ENCODE peak calls at places on chromosomes 13 and 19, in five cellular contexts. T, V, M, U and P are unnamed samples.

GRCh38 chr19:7658219-7658686 is 10.6 kb upstream of the RETN start:
- DNase-seq in T (peak; percentile 72), V (peak; percentile 67), M (no peak), U (no peak), P (peak; percentile 92)

GRCh38 chr19:46495789-46496099 is at the start of gene PNMA8B:
- DNase-seq in T (peak; percentile 48), V (no peak), M (no peak), U (no peak), P (peak; percentile 70)

GRCh38 chr19:30692517-30692870 is 320.3 kb downstream of the ZNF536 start:
- DNase-seq in T (no peak), V (no peak), M (peak; percentile 31), U (no peak), P (no peak)

GRCh38 chr13:28609936-28610335 is 49.0 kb upstream of the POMP start:
- DNase-seq in T (no peak), V (no peak), M (no peak), U (no peak), P (no peak)

GRCh38 chr19:58345558-58345957 is 7.7 kb downstream of the A1BG start:
- DNase-seq in T (no peak), V (no peak), M (no peak), U (no peak), P (no peak)

GRCh38 chr19:58551123-58551497 is 3.8 kb downstream of the CHMP2A start:
- DNase-seq in T (no peak), V (no peak), M (no peak), U (peak; percentile 3), P (no peak)

GRCh38 chr19:34888091-34888490 is 38.6 kb upstream of the ZNF30 start:
- DNase-seq in T (no peak), V (no peak), M (no peak), U (no peak), P (no peak)

GRCh38 chr13:21077360-21078353 is 16.3 kb upstream of the LATS2 start:
- DNase-seq in T (no peak), V (no peak), M (no peak), U (peak; percentile 36), P (no peak)

GRCh38 chr13:20191311-20191901 is 1.3 kb downstream of the GJB2 start:
- DNase-seq in T (peak; percentile 62), V (no peak), M (no peak), U (no peak), P (no peak)

GRCh38 chr13:75384881-75385707 is 96.9 kb downstream of the TBC1D4 start:
- DNase-seq in T (no peak), V (no peak), M (no peak), U (peak; percentile 18), P (no peak)

GRCh38 chr13:85223883-85224656 is 575.1 kb downstream of the SLITRK6 start:
- DNase-seq in T (no peak), V (no peak), M (no peak), U (no peak), P (no peak)

GRCh38 chr19:16351133-16351809 is 26.6 kb downstream of the KLF2 start:
- DNase-seq in T (no peak), V (no peak), M (no peak), U (no peak), P (no peak)

GRCh38 chr19:17357724-17358123 is 19.4 kb downstream of the PLVAP start:
- DNase-seq in T (no peak), V (peak; percentile 73), M (no peak), U (no peak), P (no peak)

GRCh38 chr13:45466359-45466758 is 1.6 kb downstream of the COG3 start:
- DNase-seq in T (no peak), V (no peak), M (no peak), U (no peak), P (no peak)

GRCh38 chr19:13396256-13397080 is 109.8 kb downstream of the CACNA1A start:
- DNase-seq in T (peak; percentile 52), V (peak; percentile 54), M (no peak), U (peak; percentile 43), P (no peak)

GRCh38 chr19:408441-409005 is 424 bp downstream of the C2CD4C start:
- DNase-seq in T (no peak), V (peak; percentile 20), M (no peak), U (peak; percentile 19), P (no peak)

GRCh38 chr13:75482070-75482819 is at the start of gene TBC1D4:
- DNase-seq in T (peak; percentile 90), V (peak; percentile 91), M (peak; percentile 79), U (peak; percentile 97), P (peak; percentile 54)

GRCh38 chr13:66407159-66407558 is 823.0 kb downstream of the PCDH9 start:
- DNase-seq in T (no peak), V (no peak), M (no peak), U (no peak), P (no peak)

GRCh38 chr13:57633950-57634828 is 2.6 kb downstream of the PCDH17 start:
- DNase-seq in T (no peak), V (no peak), M (no peak), U (no peak), P (no peak)

GRCh38 chr13:92463134-92463533 is 763.5 kb upstream of the GPC6 start:
- DNase-seq in T (no peak), V (no peak), M (no peak), U (no peak), P (no peak)

GRCh38 chr13:71285700-71286099 is 581.3 kb downstream of the DACH1 start:
- DNase-seq in T (no peak), V (no peak), M (no peak), U (peak; percentile 25), P (no peak)

GRCh38 chr13:93771229-93771628 is 544.6 kb downstream of the GPC6 start:
- DNase-seq in T (no peak), V (no peak), M (no peak), U (no peak), P (no peak)

GRCh38 chr13:44141213-44141724 is 232.4 kb upstream of the SERP2 start:
- DNase-seq in T (no peak), V (peak; percentile 52), M (no peak), U (peak; percentile 17), P (no peak)

GRCh38 chr13:47332149-47332548 is 435.3 kb upstream of the HTR2A start:
- DNase-seq in T (no peak), V (no peak), M (no peak), U (no peak), P (no peak)

DNA sequence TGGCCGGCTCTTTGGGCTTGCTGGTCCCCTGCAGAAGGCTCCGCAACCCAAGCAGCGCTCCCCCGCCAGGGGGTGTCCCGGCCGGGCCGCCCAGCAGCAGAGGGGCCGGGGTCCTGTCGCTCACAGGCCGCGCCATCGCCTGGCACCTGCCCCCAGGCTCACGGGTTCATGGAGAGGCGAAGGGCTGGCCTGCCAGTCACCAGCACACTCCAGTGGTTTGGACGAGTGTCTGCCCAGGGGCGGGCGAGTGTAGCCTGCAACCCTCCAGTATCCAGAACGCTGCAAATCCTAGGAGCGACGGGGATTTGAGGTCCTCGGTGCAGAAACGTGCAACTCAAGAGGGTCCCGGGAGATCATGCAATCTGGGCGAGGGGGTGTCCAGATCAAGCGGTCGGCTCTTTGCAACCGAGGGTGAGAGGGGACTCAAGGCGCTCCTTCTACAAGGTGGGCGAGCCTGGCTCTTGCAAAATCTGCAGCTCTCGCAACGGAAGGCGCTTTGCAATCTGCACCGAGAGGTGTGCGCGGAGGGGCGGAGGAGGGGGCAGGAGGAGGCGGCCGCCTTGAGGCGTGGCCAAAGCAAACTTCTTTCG is at the start of gene DBP:
- DNase-seq in T (peak; percentile 76), V (peak; percentile 70), M (no peak), U (no peak), P (no peak)
- TF ChIP-seq POLR2A in T (peak; percentile 84), V (peak; percentile 67), M (no peak), U (no peak), P (no peak)

GRCh38 chr19:38264486-38265212 is at the start of gene SPINT2:
- DNase-seq in T (no peak), V (no peak), M (no peak), U (no peak), P (peak; percentile 62)
- TF ChIP-seq POLR2A in T (peak; percentile 99), V (peak; percentile 95), M (no peak), U (no peak), P (no peak)

DNA sequence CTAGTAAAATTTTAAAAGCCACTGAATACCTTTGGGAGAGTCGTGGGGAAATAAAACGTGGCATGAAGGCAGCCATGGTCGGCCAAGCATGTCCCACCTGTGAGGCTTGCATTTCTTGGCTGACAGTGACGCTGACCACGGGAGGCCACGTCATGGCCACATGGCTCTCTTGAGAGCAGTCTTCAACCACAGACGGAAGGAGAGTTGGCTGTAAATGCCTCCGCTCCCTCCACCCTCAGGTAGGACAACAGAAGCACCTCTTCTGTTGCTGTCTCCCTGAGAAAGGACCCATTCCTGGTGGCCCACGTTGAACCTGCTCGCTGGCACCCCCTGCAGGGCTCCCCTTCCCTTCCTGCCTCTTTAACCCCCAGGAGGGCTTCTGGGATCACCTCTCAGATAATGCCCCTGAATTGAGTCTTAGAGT is 10.6 kb upstream of the LRRC25 start:
- DNase-seq in T (peak; percentile 86), V (peak; percentile 77), M (no peak), U (peak; percentile 71), P (no peak)
- TF ChIP-seq POLR2A in T (no peak), V (no peak), M (no peak), U (no peak), P (no peak)

DNA sequence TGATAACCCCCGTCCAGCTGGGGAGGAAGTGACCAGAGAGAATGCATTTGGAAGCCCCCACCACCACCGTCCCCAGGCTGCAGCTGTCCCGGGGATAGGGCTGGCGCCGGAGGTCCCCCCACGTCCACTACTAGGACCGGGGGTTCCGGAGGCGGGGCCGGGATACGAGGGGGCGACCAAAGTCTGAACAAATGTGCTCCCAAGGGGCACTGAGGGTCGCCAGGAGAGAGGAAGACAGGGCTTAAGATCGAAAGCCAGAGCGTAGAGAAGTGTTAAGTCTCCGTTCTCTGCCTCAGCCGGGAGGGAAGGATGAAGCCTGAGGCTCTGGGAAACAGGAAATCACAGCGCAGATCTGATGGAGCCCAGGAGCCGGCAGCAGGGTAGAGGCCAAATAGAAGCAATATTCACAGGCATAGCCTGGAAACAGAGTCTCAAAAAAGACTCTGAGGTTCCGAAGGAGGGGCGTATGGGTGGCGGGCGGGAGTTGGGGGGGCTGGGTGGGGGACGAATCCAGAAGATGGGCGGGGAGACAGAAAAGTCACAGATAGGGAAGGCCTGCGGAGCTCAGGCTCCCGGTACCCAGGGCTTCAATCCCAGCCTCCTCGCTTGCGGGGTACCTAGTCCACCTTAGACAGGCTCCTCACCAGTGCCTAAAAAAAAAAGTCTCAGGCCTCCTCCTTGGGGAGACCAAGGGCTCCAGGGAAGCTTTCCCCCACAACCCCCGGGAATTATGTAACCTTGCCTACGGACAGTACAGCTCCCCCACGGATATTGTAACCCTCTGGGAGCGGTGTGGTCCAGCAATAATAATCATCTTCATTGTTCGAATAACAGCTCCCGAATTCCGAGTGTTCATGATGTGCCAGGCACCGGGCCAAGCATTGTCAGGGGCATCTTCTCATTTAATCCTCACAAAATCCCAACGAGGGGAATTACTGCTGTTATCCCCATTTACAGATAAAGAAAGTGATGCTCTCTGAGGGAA is 1.1 kb upstream of the ERF start:
- DNase-seq in T (no peak), V (no peak), M (peak; percentile 66), U (peak; percentile 30), P (no peak)
- TF ChIP-seq POLR2A in T (no peak), V (no peak), M (no peak), U (no peak), P (no peak)